ENCODE peak calls at places on chromosomes 12 and 14, in seven cellular contexts. N is M059J; A is NCI-H1105; B is stimulated activated CD4-positive, alpha-beta T cell treated with anti-CD3 and anti-CD28 coated beads, Interleukin-15, amount 100 ng/mL, for 1 hour; U is mammary epithelial cell; R is transverse colon; E is SK-N-SH. V is an unnamed sample.
A peak's percentile ranks its signal among the peaks of the same experiment; 100 is the strongest.

GRCh38 chr14:20823859-20824258 is 21.2 kb upstream of the RNASE1 start:
- DNase-seq in N (no peak), A (no peak), B (no peak), U (no peak), R (no peak), E (no peak), V (no peak)

GRCh38 chr12:91139981-91140659 is 28.8 kb upstream of the LUM start:
- DNase-seq in N (peak; percentile 93), A (no peak), B (no peak), U (peak; percentile 47), R (no peak), E (no peak), V (peak; percentile 94)

GRCh38 chr12:106079148-106079738 is 59.5 kb downstream of the NUAK1 start:
- DNase-seq in N (no peak), A (no peak), B (no peak), U (no peak), R (no peak), E (no peak), V (no peak)

GRCh38 chr12:123095074-123095694 is 55.7 kb downstream of the PITPNM2 start:
- DNase-seq in N (no peak), A (no peak), B (no peak), U (no peak), R (no peak), E (no peak), V (no peak)

GRCh38 chr14:80996049-80996901 is 40.9 kb downstream of the TSHR start:
- DNase-seq in N (peak; percentile 71), A (peak; percentile 40), B (no peak), U (peak; percentile 81), R (peak; percentile 12), E (peak; percentile 50), V (peak; percentile 88)

GRCh38 chr14:103538291-103539055 is 9.5 kb downstream of the TRMT61A start:
- DNase-seq in N (no peak), A (no peak), B (no peak), U (no peak), R (no peak), E (peak; percentile 64), V (no peak)

GRCh38 chr14:68690106-68690960 is 102.5 kb downstream of the ZFP36L1 start:
- DNase-seq in N (peak; percentile 37), A (no peak), B (no peak), U (no peak), R (no peak), E (peak; percentile 37), V (no peak)

GRCh38 chr12:120264086-120264485 is 1.4 kb downstream of the PXN start:
- DNase-seq in N (no peak), A (no peak), B (no peak), U (no peak), R (no peak), E (no peak), V (no peak)

GRCh38 chr14:35482994-35483515 is 50.9 kb upstream of the INSM2 start:
- DNase-seq in N (no peak), A (no peak), B (no peak), U (no peak), R (no peak), E (no peak), V (no peak)

GRCh38 chr12:11719678-11720099 is 70.2 kb downstream of the ETV6 start:
- DNase-seq in N (peak; percentile 97), A (no peak), B (peak; percentile 8), U (peak; percentile 89), R (peak; percentile 39), E (peak; percentile 58), V (peak; percentile 95)

GRCh38 chr12:122080149-122081107 is 1.9 kb downstream of the MLXIP start:
- DNase-seq in N (peak; percentile 93), A (no peak), B (no peak), U (peak; percentile 91), R (peak; percentile 75), E (peak; percentile 76), V (peak; percentile 76)

GRCh38 chr14:64400829-64401459 is 12.8 kb downstream of the MTHFD1 start:
- DNase-seq in N (no peak), A (no peak), B (no peak), U (no peak), R (no peak), E (no peak), V (no peak)

GRCh38 chr14:44962573-44963528 is 861 bp downstream of the TOGARAM1 start:
- DNase-seq in N (peak; percentile 58), A (no peak), B (no peak), U (peak; percentile 38), R (peak; percentile 54), E (no peak), V (peak; percentile 11)

GRCh38 chr12:19946549-19946948 is 421.8 kb upstream of the PDE3A start:
- DNase-seq in N (peak; percentile 94), A (no peak), B (no peak), U (no peak), R (no peak), E (no peak), V (peak; percentile 41)

GRCh38 chr14:64478634-64479250 is 13.4 kb downstream of the AKAP5 start:
- DNase-seq in N (peak; percentile 15), A (no peak), B (no peak), U (peak; percentile 3), R (no peak), E (peak; percentile 39), V (no peak)